ENCODE peak calls at places on chromosomes 5 and 9, in six cellular contexts. One of them, this sample, is unnamed.

GRCh38 chr5:155103164-155103563 is 89.6 kb downstream of the KIF4B start:
- DNase-seq in kidney: no peak
- DNase-seq in skeletal muscle cell: no peak
- DNase-seq in astrocyte of the spinal cord: no peak
- DNase-seq in colonic mucosa: no peak
- DNase-seq in CD8-positive, alpha-beta memory T cell: no peak
- DNase-seq in this sample: no peak

GRCh38 chr9:128986671-128987070 is 39.2 kb downstream of the NUP188 start:
- DNase-seq in kidney: no peak
- DNase-seq in skeletal muscle cell: no peak
- DNase-seq in astrocyte of the spinal cord: no peak
- DNase-seq in colonic mucosa: no peak
- DNase-seq in CD8-positive, alpha-beta memory T cell: no peak
- DNase-seq in this sample: no peak

GRCh38 chr5:104088876-104089778 is 526.5 kb upstream of the NUDT12 start:
- DNase-seq in kidney: no peak
- DNase-seq in skeletal muscle cell: no peak
- DNase-seq in astrocyte of the spinal cord: peak
- DNase-seq in colonic mucosa: no peak
- DNase-seq in CD8-positive, alpha-beta memory T cell: no peak
- DNase-seq in this sample: no peak

GRCh38 chr5:175335691-175336090 is 108.3 kb downstream of the DRD1 start:
- DNase-seq in kidney: no peak
- DNase-seq in skeletal muscle cell: no peak
- DNase-seq in astrocyte of the spinal cord: no peak
- DNase-seq in colonic mucosa: no peak
- DNase-seq in CD8-positive, alpha-beta memory T cell: no peak
- DNase-seq in this sample: no peak

GRCh38 chr5:134029156-134029555 is 24.4 kb upstream of the VDAC1 start:
- DNase-seq in kidney: no peak
- DNase-seq in skeletal muscle cell: peak
- DNase-seq in astrocyte of the spinal cord: peak
- DNase-seq in colonic mucosa: no peak
- DNase-seq in CD8-positive, alpha-beta memory T cell: no peak
- DNase-seq in this sample: no peak

GRCh38 chr5:149962040-149962439 is 1.5 kb downstream of the SLC26A2 start:
- DNase-seq in kidney: no peak
- DNase-seq in skeletal muscle cell: no peak
- DNase-seq in astrocyte of the spinal cord: peak
- DNase-seq in colonic mucosa: no peak
- DNase-seq in CD8-positive, alpha-beta memory T cell: no peak
- DNase-seq in this sample: no peak

GRCh38 chr9:126886897-126887296 is 26.5 kb downstream of the ZBTB34 start:
- DNase-seq in kidney: no peak
- DNase-seq in skeletal muscle cell: no peak
- DNase-seq in astrocyte of the spinal cord: no peak
- DNase-seq in colonic mucosa: no peak
- DNase-seq in CD8-positive, alpha-beta memory T cell: no peak
- DNase-seq in this sample: no peak

GRCh38 chr5:172666251-172666650 is 25.2 kb downstream of the NEURL1B start:
- DNase-seq in kidney: no peak
- DNase-seq in skeletal muscle cell: no peak
- DNase-seq in astrocyte of the spinal cord: no peak
- DNase-seq in colonic mucosa: no peak
- DNase-seq in CD8-positive, alpha-beta memory T cell: no peak
- DNase-seq in this sample: peak

GRCh38 chr5:142079243-142079642 is 29.3 kb upstream of the NDFIP1 start:
- DNase-seq in kidney: no peak
- DNase-seq in skeletal muscle cell: no peak
- DNase-seq in astrocyte of the spinal cord: no peak
- DNase-seq in colonic mucosa: no peak
- DNase-seq in CD8-positive, alpha-beta memory T cell: no peak
- DNase-seq in this sample: no peak

GRCh38 chr5:5374034-5374715 is 48.3 kb upstream of the ICE1 start:
- DNase-seq in kidney: no peak
- DNase-seq in skeletal muscle cell: peak
- DNase-seq in astrocyte of the spinal cord: peak
- DNase-seq in colonic mucosa: no peak
- DNase-seq in CD8-positive, alpha-beta memory T cell: no peak
- DNase-seq in this sample: no peak

GRCh38 chr9:114016629-114017423 is 61.3 kb downstream of the AMBP start:
- DNase-seq in kidney: peak
- DNase-seq in skeletal muscle cell: no peak
- DNase-seq in astrocyte of the spinal cord: no peak
- DNase-seq in colonic mucosa: peak
- DNase-seq in CD8-positive, alpha-beta memory T cell: no peak
- DNase-seq in this sample: no peak

GRCh38 chr5:61969347-61969746 is 336.7 kb upstream of the KIF2A start:
- DNase-seq in kidney: no peak
- DNase-seq in skeletal muscle cell: no peak
- DNase-seq in astrocyte of the spinal cord: no peak
- DNase-seq in colonic mucosa: no peak
- DNase-seq in CD8-positive, alpha-beta memory T cell: no peak
- DNase-seq in this sample: no peak

GRCh38 chr5:3394046-3394597 is 201.5 kb upstream of the IRX1 start:
- DNase-seq in kidney: no peak
- DNase-seq in skeletal muscle cell: no peak
- DNase-seq in astrocyte of the spinal cord: no peak
- DNase-seq in colonic mucosa: no peak
- DNase-seq in CD8-positive, alpha-beta memory T cell: no peak
- DNase-seq in this sample: no peak

GRCh38 chr9:83521017-83521810 is 17.0 kb downstream of the FRMD3 start:
- DNase-seq in kidney: no peak
- DNase-seq in skeletal muscle cell: no peak
- DNase-seq in astrocyte of the spinal cord: no peak
- DNase-seq in colonic mucosa: no peak
- DNase-seq in CD8-positive, alpha-beta memory T cell: no peak
- DNase-seq in this sample: no peak

GRCh38 chr5:31335456-31335855 is 142.0 kb downstream of the CDH6 start:
- DNase-seq in kidney: no peak
- DNase-seq in skeletal muscle cell: no peak
- DNase-seq in astrocyte of the spinal cord: no peak
- DNase-seq in colonic mucosa: no peak
- DNase-seq in CD8-positive, alpha-beta memory T cell: no peak
- DNase-seq in this sample: no peak

GRCh38 chr5:58849995-58850667 is 267.3 kb downstream of the RAB3C start:
- DNase-seq in kidney: no peak
- DNase-seq in skeletal muscle cell: no peak
- DNase-seq in astrocyte of the spinal cord: peak
- DNase-seq in colonic mucosa: peak
- DNase-seq in CD8-positive, alpha-beta memory T cell: no peak
- DNase-seq in this sample: no peak

GRCh38 chr9:90127923-90128322 is 514.7 kb downstream of the DIRAS2 start:
- DNase-seq in kidney: no peak
- DNase-seq in skeletal muscle cell: no peak
- DNase-seq in astrocyte of the spinal cord: no peak
- DNase-seq in colonic mucosa: no peak
- DNase-seq in CD8-positive, alpha-beta memory T cell: no peak
- DNase-seq in this sample: no peak

GRCh38 chr5:68033961-68034581 is 181.5 kb upstream of the PIK3R1 start:
- DNase-seq in kidney: no peak
- DNase-seq in skeletal muscle cell: no peak
- DNase-seq in astrocyte of the spinal cord: peak
- DNase-seq in colonic mucosa: peak
- DNase-seq in CD8-positive, alpha-beta memory T cell: no peak
- DNase-seq in this sample: no peak

GRCh38 chr9:124771867-124772621 is 933 bp upstream of the NR6A1 start:
- DNase-seq in kidney: peak
- DNase-seq in skeletal muscle cell: no peak
- DNase-seq in astrocyte of the spinal cord: peak
- DNase-seq in colonic mucosa: peak
- DNase-seq in CD8-positive, alpha-beta memory T cell: peak
- DNase-seq in this sample: peak

GRCh38 chr9:107438211-107439030 is 51.1 kb downstream of the KLF4 start:
- DNase-seq in kidney: no peak
- DNase-seq in skeletal muscle cell: no peak
- DNase-seq in astrocyte of the spinal cord: no peak
- DNase-seq in colonic mucosa: no peak
- DNase-seq in CD8-positive, alpha-beta memory T cell: no peak
- DNase-seq in this sample: peak